ENCODE peak calls at places on chromosomes 4 and X, in eight cellular contexts. K is PC-3; W is thoracic aorta; E is CD8-positive, alpha-beta memory T cell; N is suprapubic skin; Z is left ventricle myocardium inferior; P is naive thymus-derived CD4-positive, alpha-beta T cell; Y is brain microvascular endothelial cell. X is an unnamed sample. For H3K27me3, the result is how much of the 10 kb centered on the place peaks cover.

GRCh38 chr4:11189756-11190155 is 238.9 kb downstream of the HS3ST1 start:
- DNase-seq in K (no peak), W (no peak), E (no peak), N (no peak), Z (no peak), P (no peak), Y (no peak), X (no peak)

GRCh38 chr4:27684501-27685077 is 823.9 kb downstream of the STIM2 start:
- DNase-seq in K (peak), W (no peak), E (no peak), N (no peak), Z (peak), P (no peak), Y (peak), X (no peak)

GRCh38 chr4:56976283-56976877 is 1.0 kb downstream of the NOA1 start:
- DNase-seq in K (no peak), W (no peak), E (no peak), N (peak), Z (no peak), P (no peak), Y (no peak), X (no peak)

GRCh38 chrX:38754102-38754790 is 47.0 kb upstream of the MID1IP1 start:
- DNase-seq in K (peak), W (no peak), E (peak), N (no peak), Z (no peak), P (no peak), Y (peak), X (no peak)

GRCh38 chr4:38868055-38868965 is 704 bp downstream of the FAM114A1 start:
- DNase-seq in K (no peak), W (no peak), E (no peak), N (peak), Z (peak), P (no peak), Y (no peak), X (no peak)

GRCh38 chrX:152642931-152643525 is 5.3 kb downstream of the GABRQ start:
- DNase-seq in K (no peak), W (no peak), E (no peak), N (no peak), Z (no peak), P (no peak), Y (no peak), X (no peak)

GRCh38 chr4:73735231-73735630 is 5.1 kb upstream of the CXCL8 start:
- DNase-seq in K (peak), W (no peak), E (no peak), N (no peak), Z (no peak), P (no peak), Y (no peak), X (no peak)

GRCh38 chrX:39152106-39152649 is 350.9 kb downstream of the MID1IP1 start:
- DNase-seq in K (peak), W (no peak), E (no peak), N (no peak), Z (peak), P (peak), Y (no peak), X (no peak)

GRCh38 chr4:147518846-147519767 is 38.2 kb downstream of the EDNRA start:
- DNase-seq in K (peak), W (no peak), E (peak), N (no peak), Z (no peak), P (no peak), Y (peak), X (no peak)

DNA sequence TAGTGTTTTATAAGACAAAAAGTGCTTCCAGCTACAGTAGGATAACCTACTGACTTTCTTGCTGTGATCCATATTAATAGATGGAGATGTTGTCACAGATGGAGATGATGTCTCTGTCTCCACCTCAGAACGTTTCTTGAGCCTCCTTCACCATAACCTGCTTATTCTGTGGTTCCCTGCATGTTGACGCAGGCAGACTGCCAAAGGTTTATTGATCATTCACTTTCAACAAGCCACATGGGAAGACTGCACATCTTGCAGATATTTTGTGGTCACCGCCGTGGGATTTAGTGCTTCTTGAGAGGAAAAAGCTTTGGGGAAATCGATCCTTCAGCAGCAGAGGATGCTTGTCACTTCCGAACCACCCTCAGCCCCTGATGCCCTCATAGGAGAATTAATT is 943.0 kb upstream of the PRKX start:
- DNase-seq in K (peak), W (no peak), E (no peak), N (no peak), Z (no peak), P (no peak), Y (no peak), X (no peak)
- H3K27me3 ChIP-seq in K (under half), W (under half), E (under half), N (under half), Z (under half), P (under half), Y (under half), X (under half)

GRCh38 chr4:94640151-94640550 is 117.6 kb upstream of the BMPR1B start:
- DNase-seq in K (no peak), W (no peak), E (no peak), N (no peak), Z (no peak), P (no peak), Y (no peak), X (no peak)
- H3K27ac ChIP-seq in K (no peak), W (no peak), E (no peak), N (no peak), Z (peak), P (no peak), Y (no peak), X (no peak)

DNA sequence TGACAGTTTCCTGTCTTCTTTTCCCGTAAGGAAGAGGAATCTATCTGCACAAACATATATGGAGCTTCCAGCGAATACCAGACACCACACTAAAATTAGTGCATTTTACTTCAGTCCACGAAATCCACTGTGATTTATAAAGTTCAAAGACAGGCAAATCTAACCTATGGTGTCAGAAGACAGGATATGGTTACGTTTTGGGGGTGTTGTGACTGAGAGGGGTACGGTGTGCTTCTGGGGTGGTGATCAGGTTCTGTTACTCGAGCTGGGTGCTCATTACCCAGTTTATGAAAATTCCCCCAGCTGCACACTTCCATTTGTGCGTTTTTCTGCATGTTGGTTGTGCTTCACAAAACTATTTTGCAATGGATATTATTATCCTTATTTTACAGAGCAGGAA is 10.3 kb downstream of the VGLL1 start:
- DNase-seq in K (no peak), W (no peak), E (peak), N (no peak), Z (no peak), P (no peak), Y (no peak), X (no peak)
- H3K27me3 ChIP-seq in K (under half), W (under half), E (under half), N (under half), Z (under half), P (under half), Y (under half), X (under half)

DNA sequence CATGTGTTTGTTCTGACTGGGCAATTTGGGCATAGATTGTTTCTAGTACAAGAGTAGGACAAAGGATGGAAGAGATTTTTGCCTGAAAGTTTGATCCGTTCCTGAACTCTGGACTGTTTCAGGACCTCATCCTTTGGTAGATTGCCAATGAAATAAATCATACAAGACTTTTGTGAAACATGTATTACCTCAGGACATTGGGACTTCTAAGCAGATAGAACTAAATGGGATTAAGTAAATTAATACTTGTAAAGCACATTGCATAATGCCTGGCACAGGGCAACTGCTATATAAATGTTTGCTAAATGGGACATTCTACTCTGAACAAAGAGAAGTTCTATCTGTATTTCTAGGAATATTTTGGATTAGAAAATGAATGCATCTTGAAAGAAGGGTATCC is 164.8 kb upstream of the RPS6KA3 start:
- DNase-seq in K (no peak), W (no peak), E (no peak), N (no peak), Z (no peak), P (no peak), Y (no peak), X (no peak)
- H3K27ac ChIP-seq in K (no peak), W (no peak), E (no peak), N (no peak), Z (no peak), P (no peak), Y (no peak), X (no peak)

GRCh38 chr4:8000247-8000646 is 60.6 kb upstream of the AFAP1 start:
- DNase-seq in K (no peak), W (no peak), E (no peak), N (no peak), Z (no peak), P (no peak), Y (no peak), X (no peak)
- H3K27me3 ChIP-seq in K (under half), W (under half), E (under half), N (under half), Z (under half), P (under half), Y (under half), X (under half)

DNA sequence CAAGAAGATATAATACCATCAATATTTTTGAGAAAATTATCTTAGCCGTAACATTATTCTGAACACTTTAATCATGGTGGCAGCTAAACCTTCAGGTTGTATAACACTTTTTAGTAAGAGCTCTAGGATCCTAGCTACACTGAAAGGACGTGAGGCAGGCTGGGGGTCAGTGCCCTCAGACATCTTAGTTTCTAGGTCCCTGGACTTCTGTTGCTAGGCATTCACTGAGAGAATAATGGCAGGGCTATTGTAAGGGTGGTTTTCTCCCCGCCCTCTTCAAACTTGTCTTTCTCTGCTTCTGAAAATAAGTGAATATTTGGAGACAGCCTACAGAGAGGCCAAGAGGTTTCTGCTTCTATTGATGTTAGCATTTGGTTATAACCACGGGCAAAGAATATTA is 15.5 kb upstream of the MMRN1 start:
- DNase-seq in K (no peak), W (no peak), E (no peak), N (no peak), Z (no peak), P (no peak), Y (no peak), X (no peak)
- H3K27ac ChIP-seq in K (no peak), W (no peak), E (no peak), N (no peak), Z (no peak), P (no peak), Y (no peak), X (no peak)

GRCh38 chr4:80189956-80190671 is 7.2 kb upstream of the PRDM8 start:
- DNase-seq in K (no peak), W (no peak), E (no peak), N (no peak), Z (no peak), P (no peak), Y (no peak), X (no peak)

GRCh38 chr4:80192937-80193336 is 4.4 kb upstream of the PRDM8 start:
- DNase-seq in K (peak), W (no peak), E (no peak), N (no peak), Z (no peak), P (no peak), Y (no peak), X (no peak)

GRCh38 chr4:80195441-80196139 is 1.7 kb upstream of the PRDM8 start:
- DNase-seq in K (no peak), W (no peak), E (no peak), N (no peak), Z (no peak), P (no peak), Y (no peak), X (no peak)

GRCh38 chr4:80189581-80189955 is 7.7 kb upstream of the PRDM8 start:
- DNase-seq in K (no peak), W (no peak), E (no peak), N (no peak), Z (no peak), P (no peak), Y (no peak), X (no peak)

DNA sequence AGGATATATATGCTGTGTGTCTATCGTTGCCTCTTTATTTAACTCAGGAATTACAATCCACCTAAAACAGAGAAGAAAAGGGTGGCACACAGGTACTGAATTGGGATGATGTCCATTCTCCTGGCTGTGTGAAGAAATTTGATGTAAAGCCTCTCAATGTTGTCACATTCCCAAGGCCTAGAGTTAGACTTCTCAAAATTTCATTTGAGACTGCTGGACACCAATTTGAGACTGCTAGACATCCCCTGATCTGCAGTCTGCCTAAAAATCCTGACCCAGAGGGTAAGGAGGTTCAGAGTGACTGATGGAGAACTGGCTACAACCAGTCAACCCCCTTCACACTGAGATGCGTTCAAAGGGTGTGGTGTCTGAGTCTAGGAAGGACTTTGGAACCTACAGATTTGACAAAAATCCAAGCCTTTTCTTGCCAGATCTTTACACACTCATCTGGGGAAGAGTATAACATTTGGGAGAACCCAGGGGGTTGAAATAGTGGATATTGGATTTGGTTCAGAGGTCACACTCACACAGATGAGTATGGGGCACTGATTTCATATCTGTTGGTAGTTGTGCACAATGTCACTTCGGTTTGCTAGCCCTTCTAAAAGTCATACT is 4.9 kb upstream of the PRDM8 start:
- DNase-seq in K (no peak), W (no peak), E (no peak), N (no peak), Z (no peak), P (no peak), Y (no peak), X (no peak)
- H3K27me3 ChIP-seq in K (under half), W (under half), E (under half), N (half or more), Z (half or more), P (under half), Y (under half), X (under half)